ENCODE peak calls at places on chromosomes 12 and 14, in four cellular contexts. X is foreskin fibroblast; I is CD8-positive, alpha-beta memory T cell; T is GM10248. O is an unnamed sample.

GRCh38 chr12:26378721-26379120 is 183.3 kb downstream of the SSPN start:
- DNase-seq in I (no peak), T (no peak), X (no peak), O (no peak)

GRCh38 chr12:102811125-102811737 is 105.8 kb downstream of the PAH start:
- DNase-seq in T (peak), X (no peak), I (no peak), O (no peak)

GRCh38 chr12:68113644-68114043 is 45.9 kb downstream of the IFNG start:
- DNase-seq in X (no peak), I (peak), T (peak), O (no peak)

GRCh38 chr12:131459666-131460365 is 251.1 kb upstream of the SFSWAP start:
- DNase-seq in X (no peak), I (no peak), T (no peak), O (no peak)

GRCh38 chr14:59041308-59041707 is 147.2 kb upstream of the DAAM1 start:
- DNase-seq in I (no peak), T (no peak), X (no peak), O (no peak)

GRCh38 chr14:93729993-93730392 is 58.3 kb downstream of the PRIMA1 start:
- DNase-seq in T (no peak), X (no peak), I (no peak), O (no peak)

GRCh38 chr14:99574099-99574880 is 29.7 kb downstream of the CCDC85C start:
- DNase-seq in T (no peak), I (no peak), X (peak), O (peak)

GRCh38 chr12:26704684-26705475 is 128.1 kb downstream of the ITPR2 start:
- DNase-seq in T (no peak), I (no peak), X (peak), O (no peak)

GRCh38 chr12:32419520-32419960 is 20.2 kb downstream of the FGD4 start:
- DNase-seq in I (no peak), T (no peak), X (peak), O (no peak)

GRCh38 chr12:68304626-68305025 is 27.5 kb downstream of the MDM1 start:
- DNase-seq in T (no peak), I (no peak), X (peak), O (no peak)

GRCh38 chr14:73463411-73463810 is 5.1 kb upstream of the NUMB start:
- DNase-seq in X (peak), I (no peak), T (no peak), O (peak)

GRCh38 chr12:19245656-19246055 is 116.1 kb downstream of the PLEKHA5 start:
- DNase-seq in X (peak), T (no peak), I (no peak), O (no peak)

GRCh38 chr14:26775765-26776577 is 178.1 kb upstream of the NOVA1 start:
- DNase-seq in T (no peak), X (peak), I (no peak), O (no peak)

GRCh38 chr14:70885343-70886014 is 21.8 kb upstream of the PCNX1 start:
- DNase-seq in T (no peak), X (no peak), I (no peak), O (no peak)

GRCh38 chr14:99685061-99685995 is 1.2 kb downstream of the CYP46A1 start:
- DNase-seq in X (no peak), T (no peak), I (no peak), O (peak)

GRCh38 chr14:26204954-26205479 is 392.8 kb downstream of the NOVA1 start:
- DNase-seq in T (no peak), X (peak), I (no peak), O (peak)

GRCh38 chr12:85279449-85280137 is 427 bp upstream of the ALX1 start:
- DNase-seq in X (peak), I (no peak), T (peak), O (peak)

GRCh38 chr12:121769831-121770301 is 23.6 kb downstream of the RHOF start:
- DNase-seq in X (no peak), I (no peak), T (no peak), O (no peak)

GRCh38 chr14:44040561-44040960 is 466.5 kb downstream of the FSCB start:
- DNase-seq in T (no peak), I (no peak), X (no peak), O (no peak)

GRCh38 chr14:96092936-96093335 is 53.8 kb downstream of the C14orf132 start:
- DNase-seq in I (no peak), X (peak), T (no peak), O (no peak)

GRCh38 chr12:100926669-100927248 is 132.2 kb downstream of the ANO4 start:
- DNase-seq in T (no peak), X (no peak), I (no peak), O (no peak)

GRCh38 chr14:55500219-55500701 is 59.8 kb upstream of the TBPL2 start:
- DNase-seq in T (no peak), X (no peak), I (no peak), O (no peak)

GRCh38 chr14:102320033-102320660 is 601 bp downstream of the ZNF839 start:
- DNase-seq in X (peak), T (peak), I (peak), O (peak)

GRCh38 chr14:58979325-58979724 is 209.1 kb upstream of the DAAM1 start:
- DNase-seq in T (no peak), X (no peak), I (no peak), O (no peak)